ENCODE peak calls at places on chromosomes 3 and 15, in five cellular contexts. One of them, this sample, is unnamed.

GRCh38 chr15:50150851-50151250 is 31.1 kb upstream of the SLC27A2 start:
- DNase-seq in A549: no peak
- DNase-seq in stomach: no peak
- DNase-seq in GM12878: no peak
- DNase-seq in transverse colon: no peak
- DNase-seq in this sample: no peak

GRCh38 chr15:36175181-36175750 is 404.2 kb upstream of the CDIN1 start:
- DNase-seq in A549: no peak
- DNase-seq in stomach: no peak
- DNase-seq in GM12878: no peak
- DNase-seq in transverse colon: no peak
- DNase-seq in this sample: no peak

GRCh38 chr15:85646538-85647091 is 148.1 kb downstream of the KLHL25 start:
- DNase-seq in A549: no peak
- DNase-seq in stomach: no peak
- DNase-seq in GM12878: no peak
- DNase-seq in transverse colon: no peak
- DNase-seq in this sample: no peak

GRCh38 chr3:127556565-127556964 is 34.0 kb downstream of the TPRA1 start:
- DNase-seq in A549: no peak
- DNase-seq in stomach: no peak
- DNase-seq in GM12878: no peak
- DNase-seq in transverse colon: no peak
- DNase-seq in this sample: no peak

GRCh38 chr15:56339594-56339993 is 25.6 kb upstream of the TEX9 start:
- DNase-seq in A549: no peak
- DNase-seq in stomach: no peak
- DNase-seq in GM12878: no peak
- DNase-seq in transverse colon: no peak
- DNase-seq in this sample: no peak

GRCh38 chr15:41284425-41285177 is 47.8 kb downstream of the OIP5 start:
- DNase-seq in A549: peak; percentile 7
- DNase-seq in stomach: no peak
- DNase-seq in GM12878: no peak
- DNase-seq in transverse colon: no peak
- DNase-seq in this sample: no peak

GRCh38 chr3:193788189-193788946 is 195.4 kb downstream of the OPA1 start:
- DNase-seq in A549: peak; percentile 74
- DNase-seq in stomach: peak; percentile 65
- DNase-seq in GM12878: peak; percentile 9
- DNase-seq in transverse colon: peak; percentile 54
- DNase-seq in this sample: peak; percentile 63

GRCh38 chr15:31452595-31453557 is 126.2 kb downstream of the KLF13 start:
- DNase-seq in A549: no peak
- DNase-seq in stomach: no peak
- DNase-seq in GM12878: no peak
- DNase-seq in transverse colon: no peak
- DNase-seq in this sample: peak; percentile 21

GRCh38 chr3:183306798-183307671 is 54.0 kb downstream of the B3GNT5 start:
- DNase-seq in A549: no peak
- DNase-seq in stomach: peak; percentile 94
- DNase-seq in GM12878: peak; percentile 21
- DNase-seq in transverse colon: peak; percentile 91
- DNase-seq in this sample: no peak

GRCh38 chr3:47475570-47476329 is at the start of gene SCAP:
- DNase-seq in A549: peak; percentile 59
- DNase-seq in stomach: peak; percentile 97
- DNase-seq in GM12878: peak; percentile 80
- DNase-seq in transverse colon: peak; percentile 96
- DNase-seq in this sample: peak; percentile 92

GRCh38 chr3:120393252-120393651 is 44.1 kb upstream of the LRRC58 start:
- DNase-seq in A549: no peak
- DNase-seq in stomach: no peak
- DNase-seq in GM12878: no peak
- DNase-seq in transverse colon: no peak
- DNase-seq in this sample: no peak

GRCh38 chr3:57068437-57069089 is 8.1 kb downstream of the SPATA12 start:
- DNase-seq in A549: peak; percentile 55
- DNase-seq in stomach: no peak
- DNase-seq in GM12878: peak; percentile 95
- DNase-seq in transverse colon: peak; percentile 28
- DNase-seq in this sample: no peak

GRCh38 chr3:185175370-185175987 is 22.6 kb upstream of the C3orf70 start:
- DNase-seq in A549: no peak
- DNase-seq in stomach: peak; percentile 32
- DNase-seq in GM12878: peak; percentile 27
- DNase-seq in transverse colon: peak; percentile 83
- DNase-seq in this sample: no peak

GRCh38 chr3:84980456-84980855 is 21.7 kb downstream of the CADM2 start:
- DNase-seq in A549: no peak
- DNase-seq in stomach: no peak
- DNase-seq in GM12878: no peak
- DNase-seq in transverse colon: no peak
- DNase-seq in this sample: no peak

GRCh38 chr3:9349321-9350117 is 13.3 kb upstream of the THUMPD3 start:
- DNase-seq in A549: no peak
- DNase-seq in stomach: no peak
- DNase-seq in GM12878: no peak
- DNase-seq in transverse colon: no peak
- DNase-seq in this sample: no peak

GRCh38 chr3:72836923-72837322 is 11.3 kb downstream of the SHQ1 start:
- DNase-seq in A549: no peak
- DNase-seq in stomach: peak; percentile 90
- DNase-seq in GM12878: no peak
- DNase-seq in transverse colon: peak; percentile 37
- DNase-seq in this sample: no peak

GRCh38 chr3:72270072-72270611 is 485.2 kb upstream of the PROK2 start:
- DNase-seq in A549: peak; percentile 36
- DNase-seq in stomach: peak; percentile 75
- DNase-seq in GM12878: no peak
- DNase-seq in transverse colon: peak; percentile 84
- DNase-seq in this sample: peak; percentile 91

GRCh38 chr15:60128000-60128376 is 123.9 kb downstream of the FOXB1 start:
- DNase-seq in A549: no peak
- DNase-seq in stomach: no peak
- DNase-seq in GM12878: no peak
- DNase-seq in transverse colon: no peak
- DNase-seq in this sample: peak; percentile 22

GRCh38 chr3:12585970-12586369 is 29.1 kb downstream of the MKRN2 start:
- DNase-seq in A549: no peak
- DNase-seq in stomach: no peak
- DNase-seq in GM12878: peak; percentile 23
- DNase-seq in transverse colon: no peak
- DNase-seq in this sample: no peak

GRCh38 chr3:146164951-146165350 is 4.0 kb upstream of the PLOD2 start:
- DNase-seq in A549: no peak
- DNase-seq in stomach: no peak
- DNase-seq in GM12878: no peak
- DNase-seq in transverse colon: peak; percentile 45
- DNase-seq in this sample: no peak

GRCh38 chr15:80550910-80551265 is 144.2 kb upstream of the ABHD17C start:
- DNase-seq in A549: no peak
- DNase-seq in stomach: no peak
- DNase-seq in GM12878: no peak
- DNase-seq in transverse colon: no peak
- DNase-seq in this sample: no peak

GRCh38 chr3:128385080-128385832 is 81.4 kb downstream of the DNAJB8 start:
- DNase-seq in A549: no peak
- DNase-seq in stomach: peak; percentile 77
- DNase-seq in GM12878: no peak
- DNase-seq in transverse colon: peak; percentile 26
- DNase-seq in this sample: peak; percentile 52

GRCh38 chr3:171747223-171747920 is 62.9 kb downstream of the PLD1 start:
- DNase-seq in A549: no peak
- DNase-seq in stomach: no peak
- DNase-seq in GM12878: no peak
- DNase-seq in transverse colon: no peak
- DNase-seq in this sample: no peak

DNA sequence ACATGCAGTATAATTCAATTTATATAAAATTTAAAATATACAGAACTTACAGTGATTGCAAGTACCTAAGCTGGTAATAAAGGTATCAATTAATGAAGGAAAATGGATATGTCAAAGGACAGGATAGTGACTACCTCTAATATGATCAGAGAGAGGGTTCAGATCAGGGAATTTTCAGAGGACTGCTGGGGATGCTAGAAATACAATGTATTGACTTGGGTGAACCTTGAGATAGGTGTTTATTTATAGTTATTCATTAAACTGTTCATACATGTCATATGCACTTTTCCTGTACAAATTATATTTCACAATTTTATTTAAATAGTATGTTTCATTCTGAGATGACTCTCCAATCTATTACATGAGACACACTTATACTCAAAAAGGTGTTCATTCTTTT is 554.1 kb downstream of the FHIT start:
- DNase-seq in A549: no peak
- DNase-seq in stomach: no peak
- DNase-seq in GM12878: no peak
- DNase-seq in transverse colon: no peak
- DNase-seq in this sample: no peak
- TF ChIP-seq EP300 in A549: no peak
- TF ChIP-seq EP300 in stomach: no peak
- TF ChIP-seq EP300 in GM12878: no peak
- TF ChIP-seq EP300 in transverse colon: no peak
- TF ChIP-seq EP300 in this sample: no peak

GRCh38 chr15:70202756-70203155 is 105.0 kb upstream of the TLE3 start:
- DNase-seq in A549: no peak
- DNase-seq in stomach: no peak
- DNase-seq in GM12878: no peak
- DNase-seq in transverse colon: no peak
- DNase-seq in this sample: no peak
- TF ChIP-seq EP300 in A549: no peak
- TF ChIP-seq EP300 in stomach: no peak
- TF ChIP-seq EP300 in GM12878: no peak
- TF ChIP-seq EP300 in transverse colon: no peak
- TF ChIP-seq EP300 in this sample: no peak

GRCh38 chr3:31531992-31532586 is 636 bp upstream of the STT3B start:
- DNase-seq in A549: peak; percentile 94
- DNase-seq in stomach: peak; percentile 100
- DNase-seq in GM12878: peak; percentile 86
- DNase-seq in transverse colon: peak; percentile 99
- DNase-seq in this sample: peak; percentile 99
- TF ChIP-seq EP300 in A549: no peak
- TF ChIP-seq EP300 in stomach: peak; percentile 17
- TF ChIP-seq EP300 in GM12878: peak; percentile 13
- TF ChIP-seq EP300 in transverse colon: peak; percentile 62
- TF ChIP-seq EP300 in this sample: peak; percentile 31

GRCh38 chr3:14330508-14330907 is 71.9 kb upstream of the SLC6A6 start:
- DNase-seq in A549: no peak
- DNase-seq in stomach: no peak
- DNase-seq in GM12878: no peak
- DNase-seq in transverse colon: no peak
- DNase-seq in this sample: no peak

GRCh38 chr3:14331273-14331672 is 71.1 kb upstream of the SLC6A6 start:
- DNase-seq in A549: no peak
- DNase-seq in stomach: peak; percentile 48
- DNase-seq in GM12878: no peak
- DNase-seq in transverse colon: peak; percentile 73
- DNase-seq in this sample: no peak

GRCh38 chr3:14328422-14328821 is 74.0 kb upstream of the SLC6A6 start:
- DNase-seq in A549: no peak
- DNase-seq in stomach: no peak
- DNase-seq in GM12878: no peak
- DNase-seq in transverse colon: no peak
- DNase-seq in this sample: no peak

GRCh38 chr3:14329842-14330241 is 72.6 kb upstream of the SLC6A6 start:
- DNase-seq in A549: no peak
- DNase-seq in stomach: no peak
- DNase-seq in GM12878: no peak
- DNase-seq in transverse colon: no peak
- DNase-seq in this sample: no peak

GRCh38 chr3:14329116-14329830 is 73.1 kb upstream of the SLC6A6 start:
- DNase-seq in A549: no peak
- DNase-seq in stomach: peak; percentile 75
- DNase-seq in GM12878: no peak
- DNase-seq in transverse colon: peak; percentile 37
- DNase-seq in this sample: no peak
- TF ChIP-seq EP300 in A549: no peak
- TF ChIP-seq EP300 in stomach: no peak
- TF ChIP-seq EP300 in GM12878: no peak
- TF ChIP-seq EP300 in transverse colon: no peak
- TF ChIP-seq EP300 in this sample: no peak

This sample was measured in ovary.